ENCODE peak calls at places on chromosomes 6 and 20, in seven cellular contexts. One of them, this sample, is unnamed.

GRCh38 chr6:47357827-47358226 is 48.1 kb upstream of the TNFRSF21 start:
- DNase-seq in NCI-H1092: no peak
- DNase-seq in pancreas: no peak
- DNase-seq in HL-60: no peak
- DNase-seq in stimulated activated CD4-positive, alpha-beta T cell treated with anti-CD3 and anti-CD28 coated beads, TNF-alpha, amount 100 ng/mL, for 4 hours: no peak
- DNase-seq in HEK293T: no peak
- DNase-seq in tibial artery: no peak
- DNase-seq in this sample: no peak

GRCh38 chr20:49534314-49534713 is 33.6 kb downstream of the PTGIS start:
- DNase-seq in NCI-H1092: peak
- DNase-seq in pancreas: no peak
- DNase-seq in HL-60: peak
- DNase-seq in stimulated activated CD4-positive, alpha-beta T cell treated with anti-CD3 and anti-CD28 coated beads, TNF-alpha, amount 100 ng/mL, for 4 hours: peak
- DNase-seq in HEK293T: peak
- DNase-seq in tibial artery: no peak
- DNase-seq in this sample: no peak

GRCh38 chr6:162165479-162165878 is 562.1 kb downstream of the PRKN start:
- DNase-seq in NCI-H1092: no peak
- DNase-seq in pancreas: no peak
- DNase-seq in HL-60: no peak
- DNase-seq in stimulated activated CD4-positive, alpha-beta T cell treated with anti-CD3 and anti-CD28 coated beads, TNF-alpha, amount 100 ng/mL, for 4 hours: no peak
- DNase-seq in HEK293T: no peak
- DNase-seq in tibial artery: no peak
- DNase-seq in this sample: no peak

GRCh38 chr20:49400410-49400809 is 82.1 kb downstream of the KCNB1 start:
- DNase-seq in NCI-H1092: no peak
- DNase-seq in pancreas: no peak
- DNase-seq in HL-60: no peak
- DNase-seq in stimulated activated CD4-positive, alpha-beta T cell treated with anti-CD3 and anti-CD28 coated beads, TNF-alpha, amount 100 ng/mL, for 4 hours: no peak
- DNase-seq in HEK293T: no peak
- DNase-seq in tibial artery: peak
- DNase-seq in this sample: no peak

GRCh38 chr6:766625-767024 is 73.7 kb upstream of the EXOC2 start:
- DNase-seq in NCI-H1092: no peak
- DNase-seq in pancreas: no peak
- DNase-seq in HL-60: no peak
- DNase-seq in stimulated activated CD4-positive, alpha-beta T cell treated with anti-CD3 and anti-CD28 coated beads, TNF-alpha, amount 100 ng/mL, for 4 hours: no peak
- DNase-seq in HEK293T: no peak
- DNase-seq in tibial artery: no peak
- DNase-seq in this sample: no peak

GRCh38 chr20:62953839-62954703 is 1.6 kb downstream of the SLC17A9 start:
- DNase-seq in NCI-H1092: peak
- DNase-seq in pancreas: no peak
- DNase-seq in HL-60: peak
- DNase-seq in stimulated activated CD4-positive, alpha-beta T cell treated with anti-CD3 and anti-CD28 coated beads, TNF-alpha, amount 100 ng/mL, for 4 hours: no peak
- DNase-seq in HEK293T: no peak
- DNase-seq in tibial artery: peak
- DNase-seq in this sample: no peak

GRCh38 chr6:111534366-111534765 is 51.3 kb upstream of the REV3L start:
- DNase-seq in NCI-H1092: peak
- DNase-seq in pancreas: peak
- DNase-seq in HL-60: peak
- DNase-seq in stimulated activated CD4-positive, alpha-beta T cell treated with anti-CD3 and anti-CD28 coated beads, TNF-alpha, amount 100 ng/mL, for 4 hours: no peak
- DNase-seq in HEK293T: no peak
- DNase-seq in tibial artery: no peak
- DNase-seq in this sample: no peak

GRCh38 chr6:116872771-116873170 is 4.3 kb upstream of the RFX6 start:
- DNase-seq in NCI-H1092: no peak
- DNase-seq in pancreas: no peak
- DNase-seq in HL-60: no peak
- DNase-seq in stimulated activated CD4-positive, alpha-beta T cell treated with anti-CD3 and anti-CD28 coated beads, TNF-alpha, amount 100 ng/mL, for 4 hours: no peak
- DNase-seq in HEK293T: no peak
- DNase-seq in tibial artery: no peak
- DNase-seq in this sample: no peak

GRCh38 chr6:165729307-165729936 is 66.4 kb upstream of the PDE10A start:
- DNase-seq in NCI-H1092: peak
- DNase-seq in pancreas: no peak
- DNase-seq in HL-60: peak
- DNase-seq in stimulated activated CD4-positive, alpha-beta T cell treated with anti-CD3 and anti-CD28 coated beads, TNF-alpha, amount 100 ng/mL, for 4 hours: no peak
- DNase-seq in HEK293T: peak
- DNase-seq in tibial artery: no peak
- DNase-seq in this sample: no peak

GRCh38 chr20:12056836-12057235 is 139.1 kb downstream of the BTBD3 start:
- DNase-seq in NCI-H1092: no peak
- DNase-seq in pancreas: no peak
- DNase-seq in HL-60: no peak
- DNase-seq in stimulated activated CD4-positive, alpha-beta T cell treated with anti-CD3 and anti-CD28 coated beads, TNF-alpha, amount 100 ng/mL, for 4 hours: no peak
- DNase-seq in HEK293T: no peak
- DNase-seq in tibial artery: no peak
- DNase-seq in this sample: no peak

GRCh38 chr20:7490288-7490687 is 450.0 kb downstream of the HAO1 start:
- DNase-seq in NCI-H1092: no peak
- DNase-seq in pancreas: no peak
- DNase-seq in HL-60: no peak
- DNase-seq in stimulated activated CD4-positive, alpha-beta T cell treated with anti-CD3 and anti-CD28 coated beads, TNF-alpha, amount 100 ng/mL, for 4 hours: no peak
- DNase-seq in HEK293T: no peak
- DNase-seq in tibial artery: no peak
- DNase-seq in this sample: no peak

GRCh38 chr6:46265373-46265772 is 94.6 kb upstream of the ENPP5 start:
- DNase-seq in NCI-H1092: no peak
- DNase-seq in pancreas: no peak
- DNase-seq in HL-60: no peak
- DNase-seq in stimulated activated CD4-positive, alpha-beta T cell treated with anti-CD3 and anti-CD28 coated beads, TNF-alpha, amount 100 ng/mL, for 4 hours: no peak
- DNase-seq in HEK293T: no peak
- DNase-seq in tibial artery: no peak
- DNase-seq in this sample: no peak

GRCh38 chr6:5671162-5671561 is 335.6 kb downstream of the NRN1 start:
- DNase-seq in NCI-H1092: no peak
- DNase-seq in pancreas: no peak
- DNase-seq in HL-60: peak
- DNase-seq in stimulated activated CD4-positive, alpha-beta T cell treated with anti-CD3 and anti-CD28 coated beads, TNF-alpha, amount 100 ng/mL, for 4 hours: no peak
- DNase-seq in HEK293T: no peak
- DNase-seq in tibial artery: no peak
- DNase-seq in this sample: no peak

GRCh38 chr6:108676555-108676954 is 115.8 kb downstream of the FOXO3 start:
- DNase-seq in NCI-H1092: no peak
- DNase-seq in pancreas: no peak
- DNase-seq in HL-60: no peak
- DNase-seq in stimulated activated CD4-positive, alpha-beta T cell treated with anti-CD3 and anti-CD28 coated beads, TNF-alpha, amount 100 ng/mL, for 4 hours: no peak
- DNase-seq in HEK293T: peak
- DNase-seq in tibial artery: no peak
- DNase-seq in this sample: no peak

GRCh38 chr6:20575125-20575524 is 40.9 kb downstream of the CDKAL1 start:
- DNase-seq in NCI-H1092: peak
- DNase-seq in pancreas: no peak
- DNase-seq in HL-60: no peak
- DNase-seq in stimulated activated CD4-positive, alpha-beta T cell treated with anti-CD3 and anti-CD28 coated beads, TNF-alpha, amount 100 ng/mL, for 4 hours: no peak
- DNase-seq in HEK293T: no peak
- DNase-seq in tibial artery: no peak
- DNase-seq in this sample: no peak

GRCh38 chr6:36840471-36841461 is 1.5 kb upstream of the CPNE5 start:
- DNase-seq in NCI-H1092: no peak
- DNase-seq in pancreas: peak
- DNase-seq in HL-60: peak
- DNase-seq in stimulated activated CD4-positive, alpha-beta T cell treated with anti-CD3 and anti-CD28 coated beads, TNF-alpha, amount 100 ng/mL, for 4 hours: peak
- DNase-seq in HEK293T: no peak
- DNase-seq in tibial artery: no peak
- DNase-seq in this sample: no peak